ENCODE peak calls at places on chromosome 18, in five cellular contexts. H, M, W, U and E are unnamed samples.

GRCh38 chr18:3367491-3368091 is 82.4 kb upstream of the TGIF1 start:
- DNase-seq in H (no peak), M (peak), W (no peak), U (no peak), E (no peak)

GRCh38 chr18:44727291-44727690 is 46.6 kb downstream of the SETBP1 start:
- DNase-seq in M (no peak), W (no peak), U (no peak), H (no peak), E (no peak)

GRCh38 chr18:26711806-26712205 is 153.7 kb downstream of the AQP4 start:
- DNase-seq in H (no peak), U (no peak), M (no peak), W (no peak), E (no peak)

GRCh38 chr18:10454800-10455550 is 540 bp downstream of the APCDD1 start:
- DNase-seq in M (no peak), W (peak), H (peak), U (no peak), E (no peak)

GRCh38 chr18:53701697-53702096 is 522.8 kb downstream of the MBD2 start:
- DNase-seq in U (no peak), W (no peak), H (no peak), M (no peak), E (no peak)

GRCh38 chr18:67733094-67733493 is 216.6 kb upstream of the DSEL start:
- DNase-seq in U (no peak), W (no peak), M (peak), H (no peak), E (no peak)

GRCh38 chr18:71831039-71831438 is 713.1 kb downstream of the CBLN2 start:
- DNase-seq in M (no peak), U (no peak), H (no peak), W (no peak), E (peak)

GRCh38 chr18:32920796-32921787 is 148.3 kb upstream of the KLHL14 start:
- DNase-seq in H (no peak), U (no peak), M (no peak), W (no peak), E (peak)

GRCh38 chr18:435940-436339 is 64.6 kb downstream of the COLEC12 start:
- DNase-seq in U (no peak), M (no peak), W (no peak), H (no peak), E (no peak)

GRCh38 chr18:9648431-9649163 is 34.2 kb upstream of the PPP4R1 start:
- DNase-seq in M (no peak), H (no peak), W (no peak), U (no peak), E (no peak)

GRCh38 chr18:499351-500229 is 911 bp downstream of the COLEC12 start:
- DNase-seq in H (peak), W (peak), M (peak), U (no peak), E (no peak)

GRCh38 chr18:2826581-2826980 is 20.2 kb upstream of the EMILIN2 start:
- DNase-seq in U (no peak), M (no peak), H (no peak), W (peak), E (no peak)

GRCh38 chr18:79684787-79685186 is 5.2 kb downstream of the CTDP1 start:
- DNase-seq in H (no peak), U (no peak), M (no peak), W (no peak), E (no peak)

GRCh38 chr18:11840493-11840892 is 10.7 kb upstream of the CHMP1B start:
- DNase-seq in W (peak), U (no peak), H (no peak), M (no peak), E (no peak)

GRCh38 chr18:39341106-39341505 is 1775.5 kb upstream of the CELF4 start:
- DNase-seq in W (no peak), U (no peak), M (no peak), H (no peak), E (no peak)

GRCh38 chr18:11997466-11997865 is 16.2 kb downstream of the IMPA2 start:
- DNase-seq in M (no peak), H (no peak), U (no peak), W (no peak), E (no peak)

GRCh38 chr18:37464287-37464686 is 101.3 kb downstream of the CELF4 start:
- DNase-seq in H (no peak), U (no peak), M (no peak), W (no peak), E (no peak)

GRCh38 chr18:57737661-57738060 is 65.5 kb downstream of the ATP8B1 start:
- DNase-seq in M (peak), W (no peak), U (no peak), H (no peak), E (peak)

GRCh38 chr18:10590412-10590811 is 64.6 kb downstream of the NAPG start:
- DNase-seq in M (no peak), W (no peak), U (no peak), H (no peak), E (no peak)

GRCh38 chr18:79964330-79965118 is at the start of gene HSBP1L1:
- DNase-seq in M (no peak), H (peak), U (peak), W (peak), E (no peak)

GRCh38 chr18:43170586-43170985 is 55.1 kb upstream of the RIT2 start:
- DNase-seq in M (no peak), W (no peak), U (no peak), H (no peak), E (no peak)
- TF ChIP-seq CTCF in M (no peak), W (no peak), U (no peak), H (no peak), E (no peak)

GRCh38 chr18:50453014-50453680 is 78.3 kb downstream of the SKA1 start:
- DNase-seq in M (no peak), W (no peak), H (no peak), U (no peak), E (no peak)

GRCh38 chr18:50457639-50458038 is 82.8 kb downstream of the SKA1 start:
- DNase-seq in M (no peak), U (no peak), H (no peak), W (no peak), E (no peak)

GRCh38 chr18:50453732-50454131 is 78.9 kb downstream of the SKA1 start:
- DNase-seq in W (no peak), U (no peak), H (no peak), M (no peak), E (no peak)

GRCh38 chr18:50456285-50456684 is 81.4 kb downstream of the SKA1 start:
- DNase-seq in H (no peak), W (no peak), U (no peak), M (no peak), E (no peak)

GRCh38 chr18:50454379-50455005 is 79.6 kb downstream of the SKA1 start:
- DNase-seq in U (no peak), H (no peak), M (no peak), W (no peak), E (no peak)
- TF ChIP-seq CTCF in U (no peak), H (no peak), M (no peak), W (no peak), E (no peak)

DNA sequence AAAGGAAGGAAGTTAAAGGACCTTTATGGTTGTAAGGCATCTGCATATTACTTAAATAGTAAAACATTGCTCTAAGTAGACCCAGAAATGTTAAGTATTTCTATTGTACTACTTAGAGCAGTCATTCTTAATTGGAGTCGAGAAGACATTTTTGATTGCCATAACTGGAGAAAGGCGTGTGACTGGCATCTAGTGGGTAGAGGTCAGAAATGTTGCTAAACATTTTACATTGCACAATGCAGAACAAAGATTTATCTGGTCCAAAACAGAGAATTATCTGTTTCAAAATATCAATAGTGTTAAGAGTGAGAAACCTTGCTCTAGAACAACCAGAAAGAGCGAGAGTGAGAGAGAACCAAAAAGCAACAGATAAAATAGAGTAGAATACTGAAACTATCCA is 23.3 kb upstream of the ROCK1 start:
- DNase-seq in U (no peak), H (no peak), W (no peak), M (no peak), E (no peak)
- TF ChIP-seq CTCF in U (no peak), H (no peak), W (peak), M (no peak), E (peak)

DNA sequence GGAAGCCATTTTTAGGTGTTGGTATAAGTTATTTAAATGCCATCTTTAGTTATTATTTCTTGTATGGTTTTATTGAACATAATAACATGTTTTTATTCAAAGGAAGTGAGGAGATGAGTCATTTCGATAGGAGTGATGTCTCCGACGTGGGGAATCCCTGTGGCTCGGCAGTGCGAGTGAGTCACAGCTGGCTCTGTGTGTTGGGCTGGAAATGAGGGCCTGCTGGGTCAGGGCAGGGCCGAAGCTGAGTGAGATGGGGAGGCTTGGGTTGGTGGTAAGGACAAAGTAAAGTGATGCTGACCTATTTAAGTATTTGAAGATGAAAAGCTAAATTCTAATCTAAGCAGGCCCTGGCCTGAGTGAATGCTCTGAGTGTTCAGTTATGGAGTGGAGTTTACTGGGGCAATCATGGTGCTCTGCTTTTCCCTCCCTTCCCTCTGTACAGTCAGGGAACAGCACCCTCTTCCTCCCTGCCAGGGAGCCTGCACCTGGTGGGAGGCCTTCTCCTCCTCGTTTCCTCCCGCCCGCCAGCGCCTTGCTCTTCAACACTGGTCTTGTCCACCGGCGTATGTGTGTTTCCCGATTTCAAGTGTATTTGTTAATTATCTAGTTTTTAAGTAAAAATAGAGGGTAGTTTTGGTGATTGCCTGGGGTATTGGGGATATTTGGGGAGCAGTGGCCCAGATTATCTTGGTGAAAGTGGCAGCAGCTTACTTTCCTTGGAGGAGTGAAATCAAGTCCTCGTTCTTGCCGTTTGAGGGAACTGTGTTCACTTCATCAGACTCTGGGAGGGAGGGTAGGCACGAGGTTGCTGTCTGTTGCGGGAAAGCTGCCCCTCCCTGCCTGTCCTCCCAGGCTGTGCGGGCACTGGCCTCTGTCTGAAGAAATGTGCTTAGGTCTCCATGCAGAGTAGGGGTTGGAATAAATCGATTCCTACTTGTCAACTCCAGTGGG is 157.0 kb downstream of the LDLRAD4 start:
- DNase-seq in U (no peak), H (no peak), W (no peak), M (peak), E (peak)
- TF ChIP-seq CTCF in U (no peak), H (no peak), W (peak), M (no peak), E (no peak)

GRCh38 chr18:48667276-48668254 is 128.7 kb downstream of the CTIF start:
- DNase-seq in U (no peak), W (peak), H (no peak), M (no peak), E (no peak)
- TF ChIP-seq CTCF in U (no peak), W (peak), H (peak), M (peak), E (peak)

GRCh38 chr18:13680612-13681011 is 45.7 kb downstream of the FAM210A start:
- DNase-seq in U (no peak), M (no peak), W (peak), H (peak), E (no peak)
- TF ChIP-seq CTCF in U (no peak), M (no peak), W (peak), H (peak), E (peak)

GRCh38 chr18:35993013-35993412 is 20.5 kb downstream of the RMP24 start:
- DNase-seq in W (no peak), U (no peak), H (no peak), M (no peak), E (no peak)

GRCh38 chr18:35999925-36000324 is 27.4 kb downstream of the RMP24 start:
- DNase-seq in W (no peak), U (no peak), M (no peak), H (no peak), E (no peak)

GRCh38 chr18:35998967-35999366 is 26.5 kb downstream of the RMP24 start:
- DNase-seq in H (no peak), M (no peak), U (no peak), W (no peak), E (no peak)
- TF ChIP-seq CTCF in H (peak), M (peak), U (no peak), W (peak), E (peak)

GRCh38 chr18:41532344-41533086 is 422.5 kb upstream of the PIK3C3 start:
- DNase-seq in U (no peak), H (no peak), M (no peak), W (peak), E (no peak)
- TF ChIP-seq CTCF in U (no peak), H (peak), M (peak), W (peak), E (peak)

GRCh38 chr18:56638232-56639093 is at the start of gene TXNL1:
- DNase-seq in U (peak), H (peak), W (peak), M (peak), E (peak)
- TF ChIP-seq CTCF in U (no peak), H (no peak), W (no peak), M (no peak), E (no peak)